ENCODE peak calls at places on chromosome 10, in eight cellular contexts. G, A, F, E, C, J, R and N are unnamed samples.
A peak's percentile ranks its signal among the peaks of the same experiment; 100 is the strongest.

GRCh38 chr10:16258476-16259040 is 178.3 kb upstream of the PTER start:
- DNase-seq in E (no peak), J (no peak), C (no peak), F (no peak), A (no peak), G (no peak), R (no peak), N (no peak)

GRCh38 chr10:129888784-129889616 is 75.1 kb downstream of the EBF3 start:
- DNase-seq in C (peak; percentile 76), A (no peak), F (peak; percentile 66), R (peak; percentile 91), G (peak; percentile 34), E (peak; percentile 92), J (no peak), N (peak; percentile 84)

GRCh38 chr10:13990392-13990805 is 340.3 kb downstream of the FRMD4A start:
- DNase-seq in F (peak; percentile 55), C (peak; percentile 42), G (peak; percentile 48), R (no peak), J (no peak), E (no peak), A (no peak), N (peak; percentile 65)

GRCh38 chr10:103740683-103741082 is 114.7 kb downstream of the SH3PXD2A start:
- DNase-seq in J (no peak), F (no peak), A (no peak), C (no peak), R (no peak), E (no peak), G (no peak), N (no peak)

GRCh38 chr10:94010116-94010515 is 16.4 kb downstream of the PLCE1 start:
- DNase-seq in R (no peak), J (no peak), E (no peak), A (no peak), F (no peak), G (no peak), C (no peak), N (no peak)

GRCh38 chr10:49666685-49667084 is 12.8 kb upstream of the C10orf53 start:
- DNase-seq in R (no peak), E (no peak), F (no peak), A (no peak), C (no peak), G (no peak), J (no peak), N (no peak)

GRCh38 chr10:73911553-73912004 is 647 bp downstream of the PLAU start:
- DNase-seq in F (no peak), C (no peak), R (no peak), J (no peak), A (no peak), G (no peak), E (no peak), N (no peak)

GRCh38 chr10:86262671-86263165 is 103.9 kb downstream of the GRID1 start:
- DNase-seq in R (no peak), C (no peak), A (peak; percentile 13), G (no peak), F (no peak), J (peak; percentile 44), E (no peak), N (no peak)

GRCh38 chr10:4658777-4659176 is 167.2 kb upstream of the AKR1E2 start:
- DNase-seq in J (no peak), R (no peak), F (no peak), E (no peak), C (no peak), A (no peak), G (no peak), N (no peak)

GRCh38 chr10:114412907-114413386 is 8.6 kb upstream of the AFAP1L2 start:
- DNase-seq in E (no peak), C (no peak), G (no peak), R (no peak), F (peak; percentile 80), A (no peak), J (no peak), N (no peak)

GRCh38 chr10:61643316-61643751 is 19.4 kb upstream of the CABCOCO1 start:
- DNase-seq in C (no peak), R (no peak), E (no peak), J (no peak), A (no peak), F (peak; percentile 70), G (peak; percentile 21), N (no peak)

GRCh38 chr10:78774999-78775711 is 293.6 kb upstream of the ZMIZ1 start:
- DNase-seq in A (peak; percentile 54), G (peak; percentile 65), J (peak; percentile 54), C (no peak), R (no peak), E (no peak), F (peak; percentile 18), N (no peak)

GRCh38 chr10:73789659-73790055 is 4.3 kb downstream of the ZSWIM8 start:
- DNase-seq in F (no peak), G (no peak), R (no peak), E (no peak), A (no peak), J (no peak), C (no peak), N (no peak)

GRCh38 chr10:19493917-19494316 is 322.3 kb upstream of the PLXDC2 start:
- DNase-seq in C (no peak), J (no peak), G (no peak), E (no peak), R (no peak), A (no peak), F (no peak), N (no peak)

GRCh38 chr10:128887856-128888255 is 579.2 kb upstream of the MGMT start:
- DNase-seq in F (no peak), R (no peak), A (no peak), G (no peak), J (no peak), E (no peak), C (no peak), N (no peak)

GRCh38 chr10:43228783-43229207 is 38.1 kb downstream of the RASGEF1A start:
- DNase-seq in G (no peak), F (no peak), R (no peak), C (no peak), J (peak; percentile 51), E (no peak), A (no peak), N (peak; percentile 2)

GRCh38 chr10:99852481-99853213 is 70.2 kb downstream of the ABCC2 start:
- DNase-seq in F (peak; percentile 40), E (no peak), C (no peak), A (no peak), G (no peak), R (no peak), J (no peak), N (no peak)

GRCh38 chr10:38118072-38118807 is 24.1 kb downstream of the ZNF37A start:
- DNase-seq in J (no peak), F (peak; percentile 12), R (no peak), E (no peak), A (no peak), C (no peak), G (no peak), N (no peak)

GRCh38 chr10:62958980-62959379 is 142.8 kb upstream of the EGR2 start:
- DNase-seq in C (no peak), F (no peak), J (no peak), G (no peak), E (no peak), R (no peak), A (no peak), N (no peak)

DNA sequence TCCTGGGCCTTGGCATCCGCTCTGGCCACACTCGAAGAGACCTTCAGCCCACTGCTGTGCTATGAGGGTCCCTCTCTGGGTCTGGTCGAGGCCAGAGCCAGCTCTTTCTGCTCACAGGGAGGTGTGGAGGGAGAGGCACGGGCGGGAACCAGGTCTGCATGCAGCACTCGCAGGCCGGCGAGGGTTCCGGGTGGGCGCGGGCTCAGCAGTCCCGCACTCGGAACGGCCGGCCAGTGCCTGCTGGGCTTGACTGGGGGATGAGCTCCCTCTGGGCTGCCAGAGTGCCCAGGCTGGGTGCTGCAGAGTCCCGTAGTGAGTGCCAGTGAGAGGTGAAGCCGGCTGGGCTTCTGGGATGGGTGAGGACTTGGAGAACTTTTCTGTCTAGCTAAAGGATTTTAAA is 882.7 kb downstream of the XPNPEP1 start:
- DNase-seq in G (no peak), R (no peak), C (no peak), J (no peak), F (no peak), E (no peak), A (no peak), N (no peak)
- TF ChIP-seq CTCF in G (no peak), R (no peak), C (no peak), J (no peak), F (no peak), E (no peak), A (no peak), N (no peak)

DNA sequence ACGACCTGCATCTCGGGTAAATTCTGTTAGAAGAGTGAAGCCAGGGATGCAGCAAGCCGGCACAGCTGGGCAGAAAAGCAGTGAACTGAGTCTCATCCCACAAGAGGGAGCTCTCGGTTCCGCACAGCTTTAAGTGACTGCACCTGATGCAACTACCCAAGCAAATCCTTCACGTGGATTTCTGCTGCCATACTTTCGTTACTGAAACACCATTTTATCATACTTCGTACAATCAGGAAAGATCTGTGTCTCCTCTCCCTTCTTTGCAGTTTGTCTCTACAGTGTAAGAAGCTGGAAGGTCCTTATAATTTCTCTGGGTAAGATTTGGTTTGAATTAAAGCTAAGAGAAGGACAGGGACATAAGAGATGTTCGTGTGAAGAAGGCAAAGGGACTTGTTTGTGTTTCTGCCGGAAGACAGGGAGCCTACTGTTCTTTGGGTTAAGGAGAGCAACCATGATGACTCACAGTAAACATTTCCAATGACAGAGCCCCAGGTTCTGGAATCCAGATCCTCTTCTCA is 427.0 kb downstream of the GPAM start:
- DNase-seq in F (no peak), G (peak; percentile 28), R (peak; percentile 74), J (no peak), C (no peak), E (peak; percentile 61), A (no peak), N (peak; percentile 70)
- TF ChIP-seq CTCF in F (no peak), G (peak; percentile 36), R (peak; percentile 23), J (peak; percentile 35), C (peak; percentile 42), E (peak; percentile 22), A (no peak), N (peak; percentile 40)

GRCh38 chr10:34252111-34252510 is 563.0 kb downstream of the PARD3 start:
- DNase-seq in J (no peak), C (no peak), A (peak; percentile 52), E (no peak), F (peak; percentile 34), G (no peak), R (peak; percentile 32), N (no peak)

GRCh38 chr10:34247560-34247959 is 567.5 kb downstream of the PARD3 start:
- DNase-seq in E (no peak), G (no peak), A (no peak), F (no peak), J (no peak), R (no peak), C (no peak), N (no peak)

GRCh38 chr10:34251177-34251576 is 563.9 kb downstream of the PARD3 start:
- DNase-seq in A (no peak), C (no peak), E (no peak), G (no peak), R (no peak), F (no peak), J (no peak), N (no peak)

GRCh38 chr10:34250722-34251121 is 564.4 kb downstream of the PARD3 start:
- DNase-seq in A (no peak), R (no peak), G (no peak), C (no peak), E (no peak), F (no peak), J (no peak), N (no peak)

GRCh38 chr10:34249634-34250033 is 565.5 kb downstream of the PARD3 start:
- DNase-seq in C (no peak), J (no peak), G (no peak), E (no peak), R (peak; percentile 18), A (no peak), F (no peak), N (no peak)
- TF ChIP-seq CTCF in C (no peak), J (no peak), G (no peak), E (no peak), R (no peak), A (no peak), F (no peak), N (no peak)

GRCh38 chr10:105925045-105925785 is 1239.3 kb downstream of the SORCS1 start:
- DNase-seq in C (no peak), E (no peak), A (no peak), G (no peak), J (no peak), F (no peak), R (peak; percentile 13), N (no peak)
- TF ChIP-seq CTCF in C (no peak), E (no peak), A (no peak), G (no peak), J (no peak), F (no peak), R (no peak), N (no peak)